ENCODE peak calls at places on chromosomes 6 and 20, in four cellular contexts. One of them, this sample, is unnamed.

GRCh38 chr20:62753626-62754025 is 42.6 kb upstream of the MRGBP start:
- DNase-seq in adrenal gland: no peak
- DNase-seq in transverse colon: no peak
- DNase-seq in uterus: no peak
- DNase-seq in this sample: peak; percentile 10

GRCh38 chr20:51014797-51015722 is 7.8 kb downstream of the KCNG1 start:
- DNase-seq in adrenal gland: peak; percentile 20
- DNase-seq in uterus: peak; percentile 64
- DNase-seq in transverse colon: peak; percentile 61
- DNase-seq in this sample: no peak

GRCh38 chr6:131950767-131951575 is at the start of gene CCN2:
- DNase-seq in transverse colon: peak; percentile 84
- DNase-seq in uterus: peak; percentile 88
- DNase-seq in adrenal gland: peak; percentile 71
- DNase-seq in this sample: peak; percentile 85

GRCh38 chr6:41966961-41967311 is 25.3 kb upstream of the CCND3 start:
- DNase-seq in uterus: no peak
- DNase-seq in adrenal gland: no peak
- DNase-seq in transverse colon: no peak
- DNase-seq in this sample: no peak

GRCh38 chr6:162999575-163000285 is 272.0 kb downstream of the PACRG start:
- DNase-seq in uterus: no peak
- DNase-seq in adrenal gland: peak; percentile 24
- DNase-seq in transverse colon: no peak
- DNase-seq in this sample: no peak

GRCh38 chr6:68634503-68635411 is at the start of gene ADGRB3:
- DNase-seq in uterus: peak; percentile 85
- DNase-seq in adrenal gland: peak; percentile 49
- DNase-seq in transverse colon: peak; percentile 60
- DNase-seq in this sample: peak; percentile 83

GRCh38 chr6:149859938-149860337 is 4.2 kb downstream of the LRP11 start:
- DNase-seq in transverse colon: no peak
- DNase-seq in uterus: no peak
- DNase-seq in adrenal gland: no peak
- DNase-seq in this sample: no peak

GRCh38 chr20:4412216-4412615 is 309.5 kb upstream of the PRND start:
- DNase-seq in uterus: no peak
- DNase-seq in transverse colon: no peak
- DNase-seq in adrenal gland: no peak
- DNase-seq in this sample: no peak

GRCh38 chr20:50456452-50457324 is 53.5 kb upstream of the PTPN1 start:
- DNase-seq in uterus: no peak
- DNase-seq in adrenal gland: no peak
- DNase-seq in transverse colon: no peak
- DNase-seq in this sample: no peak

GRCh38 chr6:106496791-106497190 is 132.5 kb downstream of the RTN4IP1 start:
- DNase-seq in uterus: no peak
- DNase-seq in adrenal gland: no peak
- DNase-seq in transverse colon: no peak
- DNase-seq in this sample: no peak

GRCh38 chr6:167027308-167027707 is 28.1 kb downstream of the CEP43 start:
- DNase-seq in uterus: no peak
- DNase-seq in transverse colon: no peak
- DNase-seq in adrenal gland: no peak
- DNase-seq in this sample: no peak

GRCh38 chr6:107653183-107653580 is 163.3 kb downstream of the SOBP start:
- DNase-seq in uterus: no peak
- DNase-seq in transverse colon: no peak
- DNase-seq in adrenal gland: no peak
- DNase-seq in this sample: peak; percentile 65

GRCh38 chr6:82385961-82386360 is 22.3 kb downstream of the TPBG start:
- DNase-seq in uterus: no peak
- DNase-seq in transverse colon: no peak
- DNase-seq in adrenal gland: no peak
- DNase-seq in this sample: no peak

GRCh38 chr6:8238772-8239683 is 136.7 kb upstream of the EEF1E1 start:
- DNase-seq in uterus: no peak
- DNase-seq in transverse colon: no peak
- DNase-seq in adrenal gland: no peak
- DNase-seq in this sample: no peak

GRCh38 chr6:5359413-5359812 is 98.1 kb downstream of the FARS2 start:
- DNase-seq in adrenal gland: no peak
- DNase-seq in uterus: no peak
- DNase-seq in transverse colon: no peak
- DNase-seq in this sample: no peak

GRCh38 chr6:15504581-15505350 is 158.1 kb downstream of the DTNBP1 start:
- DNase-seq in transverse colon: peak; percentile 48
- DNase-seq in adrenal gland: peak; percentile 82
- DNase-seq in uterus: peak; percentile 76
- DNase-seq in this sample: peak; percentile 78

GRCh38 chr6:135880066-135880972 is 28.8 kb downstream of the PDE7B start:
- DNase-seq in adrenal gland: no peak
- DNase-seq in uterus: no peak
- DNase-seq in transverse colon: peak; percentile 14
- DNase-seq in this sample: no peak

GRCh38 chr20:32017711-32018251 is 7.5 kb downstream of the CCM2L start:
- DNase-seq in uterus: no peak
- DNase-seq in adrenal gland: no peak
- DNase-seq in transverse colon: peak; percentile 54
- DNase-seq in this sample: no peak

GRCh38 chr20:64159286-64159680 is 5.0 kb upstream of the MYT1 start:
- DNase-seq in adrenal gland: no peak
- DNase-seq in uterus: no peak
- DNase-seq in transverse colon: no peak
- DNase-seq in this sample: no peak

GRCh38 chr6:125781307-125781868 is 9.4 kb upstream of the NCOA7 start:
- DNase-seq in transverse colon: peak; percentile 37
- DNase-seq in uterus: peak; percentile 49
- DNase-seq in adrenal gland: no peak
- DNase-seq in this sample: no peak

GRCh38 chr6:149211046-149211571 is 106.4 kb upstream of the TAB2 start:
- DNase-seq in adrenal gland: no peak
- DNase-seq in uterus: no peak
- DNase-seq in transverse colon: no peak
- DNase-seq in this sample: no peak

GRCh38 chr6:136921936-136922679 is at the start of gene SLC35D3:
- DNase-seq in uterus: no peak
- DNase-seq in adrenal gland: no peak
- DNase-seq in transverse colon: no peak
- DNase-seq in this sample: no peak

GRCh38 chr6:2460216-2460734 is 214.9 kb upstream of the GMDS start:
- DNase-seq in uterus: no peak
- DNase-seq in transverse colon: no peak
- DNase-seq in adrenal gland: no peak
- DNase-seq in this sample: no peak

GRCh38 chr20:62875419-62876355 is 14.1 kb upstream of the TCFL5 start:
- DNase-seq in uterus: peak; percentile 78
- DNase-seq in adrenal gland: peak; percentile 91
- DNase-seq in transverse colon: peak; percentile 78
- DNase-seq in this sample: peak; percentile 82

GRCh38 chr20:49685161-49685601 is 28.5 kb downstream of the B4GALT5 start:
- DNase-seq in transverse colon: no peak
- DNase-seq in adrenal gland: no peak
- DNase-seq in uterus: no peak
- DNase-seq in this sample: peak; percentile 38

GRCh38 chr6:160391419-160392116 is 43.4 kb downstream of the SLC22A3 start:
- DNase-seq in transverse colon: peak; percentile 33
- DNase-seq in adrenal gland: peak; percentile 53
- DNase-seq in uterus: peak; percentile 53
- DNase-seq in this sample: no peak

DNA sequence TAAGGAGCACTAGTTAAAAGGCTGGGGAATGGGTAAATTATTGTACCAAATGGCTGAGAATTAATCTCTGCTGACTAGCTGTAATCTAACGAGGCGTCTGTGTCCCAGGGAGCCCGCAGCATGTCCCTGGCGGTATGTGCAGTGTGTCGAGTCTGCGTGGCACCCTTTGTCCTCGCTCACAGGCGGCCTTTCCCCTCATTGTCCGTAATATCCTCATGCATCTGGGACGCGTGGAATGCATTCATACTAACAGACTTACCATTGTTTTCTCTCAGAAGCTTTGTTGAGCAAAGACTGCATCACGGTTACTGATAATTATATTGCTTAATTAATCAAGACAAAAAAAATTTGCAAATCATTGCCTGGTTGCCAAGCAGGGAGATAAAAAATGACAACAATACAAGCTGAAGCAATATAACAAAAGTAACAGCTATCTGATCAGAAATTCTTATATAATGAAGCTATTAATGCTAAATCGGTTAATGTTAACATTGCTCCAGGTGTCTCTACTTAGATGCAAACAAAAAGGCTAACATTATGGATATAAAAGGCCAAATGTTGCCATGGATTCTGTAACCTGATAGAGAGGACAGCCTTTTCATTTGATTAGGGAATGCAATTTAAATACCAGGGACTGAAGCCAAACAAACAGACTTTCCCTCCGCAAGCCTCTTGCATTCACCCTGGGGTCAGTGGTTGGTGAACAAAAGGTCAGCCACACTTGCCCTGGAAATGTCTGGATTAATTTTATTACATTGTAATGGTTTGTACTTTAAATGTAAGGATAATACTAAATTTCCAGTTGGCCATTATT is 124.8 kb downstream of the INSM1 start:
- DNase-seq in transverse colon: no peak
- DNase-seq in adrenal gland: no peak
- DNase-seq in uterus: no peak
- DNase-seq in this sample: no peak
- TF ChIP-seq POLR2A in transverse colon: no peak
- TF ChIP-seq POLR2A in adrenal gland: no peak
- TF ChIP-seq POLR2A in uterus: no peak
- TF ChIP-seq POLR2A in this sample: no peak

GRCh38 chr6:24709014-24709711 is 9.8 kb downstream of the C6orf62 start:
- DNase-seq in transverse colon: no peak
- DNase-seq in adrenal gland: no peak
- DNase-seq in uterus: no peak
- DNase-seq in this sample: no peak

GRCh38 chr6:24710519-24711303 is 8.2 kb downstream of the C6orf62 start:
- DNase-seq in adrenal gland: no peak
- DNase-seq in uterus: no peak
- DNase-seq in transverse colon: no peak
- DNase-seq in this sample: no peak

GRCh38 chr6:24704468-24704867 is 14.5 kb downstream of the C6orf62 start:
- DNase-seq in transverse colon: no peak
- DNase-seq in uterus: no peak
- DNase-seq in adrenal gland: no peak
- DNase-seq in this sample: no peak

GRCh38 chr6:24702720-24703282 is 16.2 kb downstream of the C6orf62 start:
- DNase-seq in adrenal gland: no peak
- DNase-seq in uterus: no peak
- DNase-seq in transverse colon: no peak
- DNase-seq in this sample: no peak

DNA sequence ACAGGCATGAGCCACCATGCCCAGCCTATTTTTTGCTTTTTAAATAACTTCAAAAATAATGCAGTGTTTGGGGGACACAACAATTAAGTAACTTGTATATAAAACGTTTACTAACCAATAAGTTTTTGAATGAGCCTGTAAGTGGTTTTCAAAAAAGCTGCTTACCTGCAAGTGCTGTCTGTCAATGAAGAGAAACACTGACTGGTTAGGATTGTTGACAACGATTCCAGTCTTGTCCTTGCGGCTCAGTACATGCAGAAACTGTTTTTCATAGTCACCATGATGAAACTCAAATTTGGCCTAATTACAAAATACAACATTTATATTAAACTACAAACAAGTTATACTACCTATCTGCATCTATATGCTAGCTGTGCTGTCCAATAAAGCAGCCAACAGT is 10.3 kb downstream of the C6orf62 start:
- DNase-seq in transverse colon: no peak
- DNase-seq in uterus: no peak
- DNase-seq in adrenal gland: no peak
- DNase-seq in this sample: no peak
- TF ChIP-seq POLR2A in transverse colon: no peak
- TF ChIP-seq POLR2A in uterus: no peak
- TF ChIP-seq POLR2A in adrenal gland: no peak
- TF ChIP-seq POLR2A in this sample: no peak

DNA sequence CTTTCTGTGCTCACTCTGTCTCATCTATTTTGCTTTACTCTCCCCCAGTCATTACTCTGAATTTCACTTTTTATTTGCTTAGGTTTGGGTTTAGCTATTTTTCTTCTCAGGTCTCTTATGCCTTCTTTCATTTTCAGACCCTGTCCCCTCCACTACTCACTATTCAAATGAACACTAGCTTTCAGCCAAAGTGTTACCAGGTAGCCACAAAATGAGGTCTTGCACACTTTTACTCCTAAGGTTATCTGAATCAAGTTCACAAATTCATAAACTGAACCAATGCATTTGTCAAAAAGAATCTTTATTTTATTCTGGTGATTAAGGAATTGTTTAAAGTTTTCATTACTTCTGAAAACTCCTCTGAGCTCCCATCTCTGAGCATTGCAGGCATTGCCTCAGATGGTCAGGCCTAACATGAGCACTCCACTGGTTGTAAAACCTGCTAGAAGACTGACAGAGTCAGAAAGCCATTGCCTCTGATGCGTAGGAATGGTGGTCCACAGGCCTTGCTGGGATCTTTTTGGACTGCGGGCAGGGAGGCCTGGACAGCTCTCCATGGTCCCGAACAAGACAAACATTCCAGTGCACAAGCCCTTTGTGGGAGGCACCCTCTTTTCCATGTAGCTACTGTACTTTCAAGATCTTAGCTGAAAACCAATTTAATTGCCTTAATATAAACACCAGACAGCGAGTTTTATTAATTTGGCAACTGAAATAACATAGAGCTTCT is 48.5 kb downstream of the FYN start:
- DNase-seq in transverse colon: no peak
- DNase-seq in uterus: no peak
- DNase-seq in adrenal gland: no peak
- DNase-seq in this sample: no peak
- TF ChIP-seq POLR2A in transverse colon: no peak
- TF ChIP-seq POLR2A in uterus: no peak
- TF ChIP-seq POLR2A in adrenal gland: no peak
- TF ChIP-seq POLR2A in this sample: no peak

DNA sequence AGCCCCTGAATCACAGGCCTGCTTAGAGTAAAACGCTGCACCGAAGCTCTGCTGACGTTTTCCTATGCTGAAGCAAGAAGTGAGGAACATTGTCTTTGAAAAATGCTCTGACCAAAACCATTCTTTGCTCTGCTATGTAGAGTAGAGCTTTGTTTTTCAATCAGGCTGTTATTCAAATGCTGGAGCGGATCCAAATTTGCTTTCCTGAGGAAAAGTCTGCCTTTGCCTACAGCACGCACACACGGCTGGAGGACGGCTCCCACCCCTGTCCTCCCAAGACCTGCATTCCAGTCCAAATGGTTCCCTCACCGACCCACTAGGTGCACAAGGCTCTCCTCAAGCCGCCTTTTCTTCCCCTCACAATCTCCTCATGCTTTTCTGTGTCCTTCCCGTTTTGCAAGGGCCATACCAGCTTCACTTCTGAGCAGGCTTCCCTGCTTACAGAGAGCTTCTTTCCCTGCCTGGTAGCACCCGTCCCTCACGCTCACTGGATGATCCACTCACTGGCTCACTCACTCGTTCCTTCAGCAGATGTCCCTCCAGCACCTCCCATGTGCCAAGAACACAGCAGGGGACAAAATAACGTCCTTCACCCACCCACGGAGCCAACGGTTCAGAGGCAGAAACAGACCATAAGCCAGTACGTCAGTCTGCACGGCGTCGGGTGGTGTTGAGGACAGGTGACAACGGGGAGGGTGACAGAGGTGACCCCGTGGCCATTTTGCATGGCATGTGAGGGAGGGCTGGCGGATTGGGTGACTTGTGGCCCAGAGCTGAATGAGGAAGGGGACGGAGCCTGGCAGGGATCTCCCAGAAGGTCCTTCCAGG is 137.9 kb upstream of the NEDD9 start:
- DNase-seq in transverse colon: no peak
- DNase-seq in adrenal gland: no peak
- DNase-seq in uterus: peak; percentile 43
- DNase-seq in this sample: peak; percentile 43
- TF ChIP-seq POLR2A in transverse colon: no peak
- TF ChIP-seq POLR2A in adrenal gland: no peak
- TF ChIP-seq POLR2A in uterus: no peak
- TF ChIP-seq POLR2A in this sample: no peak